ENCODE peak calls at places on chromosomes 1 and 21, in eight cellular contexts. One of them, this sample, is unnamed.
A peak's percentile ranks its signal among the peaks of the same experiment; 100 is the strongest.

GRCh38 chr1:21564521-21565095 is 55.4 kb downstream of the ALPL start:
- DNase-seq in colonic mucosa: no peak
- DNase-seq in fibroblast of lung: peak; percentile 53
- DNase-seq in esophagus muscularis mucosa: no peak
- DNase-seq in body of pancreas: no peak
- DNase-seq in transverse colon: no peak
- DNase-seq in fibroblast of mammary gland: peak; percentile 44
- DNase-seq in adrenal gland: peak; percentile 89
- DNase-seq in this sample: no peak

GRCh38 chr1:38154089-38154470 is 107.5 kb upstream of the POU3F1 start:
- DNase-seq in colonic mucosa: no peak
- DNase-seq in transverse colon: no peak
- DNase-seq in esophagus muscularis mucosa: no peak
- DNase-seq in adrenal gland: no peak
- DNase-seq in fibroblast of mammary gland: no peak
- DNase-seq in body of pancreas: no peak
- DNase-seq in fibroblast of lung: no peak
- DNase-seq in this sample: no peak

GRCh38 chr1:53685272-53686051 is 53.5 kb downstream of the GLIS1 start:
- DNase-seq in adrenal gland: no peak
- DNase-seq in transverse colon: no peak
- DNase-seq in esophagus muscularis mucosa: no peak
- DNase-seq in fibroblast of lung: peak; percentile 68
- DNase-seq in body of pancreas: no peak
- DNase-seq in colonic mucosa: no peak
- DNase-seq in fibroblast of mammary gland: no peak
- DNase-seq in this sample: peak; percentile 17

GRCh38 chr1:198287916-198288315 is 131.1 kb downstream of the NEK7 start:
- DNase-seq in colonic mucosa: no peak
- DNase-seq in body of pancreas: peak; percentile 84
- DNase-seq in transverse colon: no peak
- DNase-seq in esophagus muscularis mucosa: no peak
- DNase-seq in adrenal gland: no peak
- DNase-seq in fibroblast of mammary gland: no peak
- DNase-seq in fibroblast of lung: no peak
- DNase-seq in this sample: no peak

GRCh38 chr21:39956586-39956985 is 89.3 kb downstream of the PCP4 start:
- DNase-seq in fibroblast of mammary gland: no peak
- DNase-seq in body of pancreas: no peak
- DNase-seq in colonic mucosa: no peak
- DNase-seq in esophagus muscularis mucosa: no peak
- DNase-seq in fibroblast of lung: no peak
- DNase-seq in adrenal gland: no peak
- DNase-seq in transverse colon: no peak
- DNase-seq in this sample: no peak

GRCh38 chr1:115114308-115114707 is 25.0 kb upstream of the TSPAN2 start:
- DNase-seq in body of pancreas: peak; percentile 25
- DNase-seq in esophagus muscularis mucosa: no peak
- DNase-seq in transverse colon: no peak
- DNase-seq in adrenal gland: no peak
- DNase-seq in fibroblast of lung: peak; percentile 52
- DNase-seq in colonic mucosa: no peak
- DNase-seq in fibroblast of mammary gland: no peak
- DNase-seq in this sample: peak; percentile 41

GRCh38 chr1:109274533-109275476 is 8.1 kb downstream of the PSRC1 start:
- DNase-seq in colonic mucosa: peak; percentile 80
- DNase-seq in esophagus muscularis mucosa: no peak
- DNase-seq in fibroblast of lung: peak; percentile 79
- DNase-seq in fibroblast of mammary gland: no peak
- DNase-seq in adrenal gland: no peak
- DNase-seq in body of pancreas: peak; percentile 53
- DNase-seq in transverse colon: peak; percentile 64
- DNase-seq in this sample: peak; percentile 95

GRCh38 chr1:243786546-243786945 is 63.5 kb downstream of the AKT3 start:
- DNase-seq in colonic mucosa: no peak
- DNase-seq in esophagus muscularis mucosa: no peak
- DNase-seq in fibroblast of mammary gland: no peak
- DNase-seq in fibroblast of lung: no peak
- DNase-seq in adrenal gland: no peak
- DNase-seq in body of pancreas: no peak
- DNase-seq in transverse colon: no peak
- DNase-seq in this sample: no peak

GRCh38 chr1:43493661-43494450 is 36.8 kb upstream of the PTPRF start:
- DNase-seq in body of pancreas: no peak
- DNase-seq in transverse colon: no peak
- DNase-seq in fibroblast of lung: no peak
- DNase-seq in esophagus muscularis mucosa: peak; percentile 42
- DNase-seq in adrenal gland: no peak
- DNase-seq in colonic mucosa: no peak
- DNase-seq in fibroblast of mammary gland: peak; percentile 12
- DNase-seq in this sample: peak; percentile 45

GRCh38 chr1:157247005-157247763 is 109.0 kb upstream of the ETV3 start:
- DNase-seq in transverse colon: no peak
- DNase-seq in adrenal gland: no peak
- DNase-seq in colonic mucosa: no peak
- DNase-seq in esophagus muscularis mucosa: no peak
- DNase-seq in fibroblast of lung: no peak
- DNase-seq in body of pancreas: no peak
- DNase-seq in fibroblast of mammary gland: no peak
- DNase-seq in this sample: no peak

GRCh38 chr1:99728494-99729235 is 37.8 kb downstream of the FRRS1 start:
- DNase-seq in adrenal gland: no peak
- DNase-seq in fibroblast of mammary gland: peak; percentile 59
- DNase-seq in esophagus muscularis mucosa: no peak
- DNase-seq in fibroblast of lung: peak; percentile 28
- DNase-seq in colonic mucosa: no peak
- DNase-seq in transverse colon: no peak
- DNase-seq in body of pancreas: no peak
- DNase-seq in this sample: peak; percentile 49

GRCh38 chr1:160726114-160726497 is 12.9 kb upstream of the SLAMF7 start:
- DNase-seq in fibroblast of mammary gland: peak; percentile 14
- DNase-seq in colonic mucosa: no peak
- DNase-seq in adrenal gland: no peak
- DNase-seq in transverse colon: no peak
- DNase-seq in body of pancreas: no peak
- DNase-seq in fibroblast of lung: no peak
- DNase-seq in esophagus muscularis mucosa: no peak
- DNase-seq in this sample: peak; percentile 43

GRCh38 chr1:14948112-14948652 is 205.4 kb upstream of the TMEM51 start:
- DNase-seq in colonic mucosa: no peak
- DNase-seq in esophagus muscularis mucosa: no peak
- DNase-seq in fibroblast of lung: no peak
- DNase-seq in fibroblast of mammary gland: no peak
- DNase-seq in adrenal gland: no peak
- DNase-seq in body of pancreas: no peak
- DNase-seq in transverse colon: no peak
- DNase-seq in this sample: no peak

GRCh38 chr1:89698020-89698560 is 65.2 kb downstream of the LRRC8C start:
- DNase-seq in body of pancreas: no peak
- DNase-seq in fibroblast of mammary gland: peak; percentile 22
- DNase-seq in colonic mucosa: no peak
- DNase-seq in transverse colon: no peak
- DNase-seq in esophagus muscularis mucosa: no peak
- DNase-seq in adrenal gland: no peak
- DNase-seq in fibroblast of lung: no peak
- DNase-seq in this sample: no peak

GRCh38 chr1:89699451-89699986 is 66.6 kb downstream of the LRRC8C start:
- DNase-seq in adrenal gland: no peak
- DNase-seq in fibroblast of mammary gland: no peak
- DNase-seq in transverse colon: no peak
- DNase-seq in esophagus muscularis mucosa: no peak
- DNase-seq in fibroblast of lung: no peak
- DNase-seq in colonic mucosa: no peak
- DNase-seq in body of pancreas: no peak
- DNase-seq in this sample: no peak

GRCh38 chr1:89695847-89696246 is 62.9 kb downstream of the LRRC8C start:
- DNase-seq in fibroblast of mammary gland: no peak
- DNase-seq in body of pancreas: no peak
- DNase-seq in adrenal gland: no peak
- DNase-seq in transverse colon: no peak
- DNase-seq in fibroblast of lung: no peak
- DNase-seq in esophagus muscularis mucosa: no peak
- DNase-seq in colonic mucosa: no peak
- DNase-seq in this sample: no peak

GRCh38 chr1:89698624-89699023 is 65.7 kb downstream of the LRRC8C start:
- DNase-seq in transverse colon: no peak
- DNase-seq in fibroblast of mammary gland: no peak
- DNase-seq in colonic mucosa: no peak
- DNase-seq in fibroblast of lung: no peak
- DNase-seq in esophagus muscularis mucosa: no peak
- DNase-seq in adrenal gland: no peak
- DNase-seq in body of pancreas: no peak
- DNase-seq in this sample: no peak

GRCh38 chr1:89697397-89697796 is 64.5 kb downstream of the LRRC8C start:
- DNase-seq in adrenal gland: no peak
- DNase-seq in fibroblast of lung: peak; percentile 17
- DNase-seq in colonic mucosa: no peak
- DNase-seq in esophagus muscularis mucosa: no peak
- DNase-seq in body of pancreas: no peak
- DNase-seq in transverse colon: no peak
- DNase-seq in fibroblast of mammary gland: no peak
- DNase-seq in this sample: no peak
- H3K4me3 ChIP-seq in adrenal gland: no peak overlapping the region
- H3K4me3 ChIP-seq in fibroblast of lung: no peak overlapping the region
- H3K4me3 ChIP-seq in colonic mucosa: no peak overlapping the region
- H3K4me3 ChIP-seq in esophagus muscularis mucosa: no peak overlapping the region
- H3K4me3 ChIP-seq in body of pancreas: no peak overlapping the region
- H3K4me3 ChIP-seq in transverse colon: no peak overlapping the region
- H3K4me3 ChIP-seq in fibroblast of mammary gland: no peak overlapping the region
- H3K4me3 ChIP-seq in this sample: no peak overlapping the region

DNA sequence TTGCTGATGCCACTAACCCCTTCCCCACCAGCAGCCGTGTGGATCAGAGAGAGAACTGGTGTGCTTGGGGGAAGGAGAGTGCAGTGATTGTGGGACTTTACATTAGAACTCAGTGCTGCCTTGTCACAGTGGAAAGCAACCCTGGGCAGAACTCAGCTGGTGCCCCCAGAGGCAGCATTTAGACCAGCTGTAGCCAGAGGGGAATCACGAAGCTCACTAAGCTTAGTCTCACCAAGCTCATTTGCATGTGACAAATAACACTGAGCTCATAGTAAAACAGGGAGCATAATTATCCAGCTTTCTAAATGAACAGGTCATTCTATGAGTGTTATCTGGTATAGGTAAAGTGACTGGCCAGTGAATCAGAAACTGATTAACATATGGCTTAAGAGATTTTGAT is 9.8 kb upstream of the SMAP2 start:
- DNase-seq in fibroblast of lung: no peak
- DNase-seq in transverse colon: no peak
- DNase-seq in colonic mucosa: no peak
- DNase-seq in fibroblast of mammary gland: no peak
- DNase-seq in body of pancreas: no peak
- DNase-seq in esophagus muscularis mucosa: no peak
- DNase-seq in adrenal gland: no peak
- DNase-seq in this sample: peak; percentile 68
- TF ChIP-seq CTCF in fibroblast of lung: no peak
- TF ChIP-seq CTCF in transverse colon: no peak
- TF ChIP-seq CTCF in colonic mucosa: no peak
- TF ChIP-seq CTCF in fibroblast of mammary gland: no peak
- TF ChIP-seq CTCF in body of pancreas: no peak
- TF ChIP-seq CTCF in esophagus muscularis mucosa: no peak
- TF ChIP-seq CTCF in adrenal gland: no peak
- TF ChIP-seq CTCF in this sample: no peak

DNA sequence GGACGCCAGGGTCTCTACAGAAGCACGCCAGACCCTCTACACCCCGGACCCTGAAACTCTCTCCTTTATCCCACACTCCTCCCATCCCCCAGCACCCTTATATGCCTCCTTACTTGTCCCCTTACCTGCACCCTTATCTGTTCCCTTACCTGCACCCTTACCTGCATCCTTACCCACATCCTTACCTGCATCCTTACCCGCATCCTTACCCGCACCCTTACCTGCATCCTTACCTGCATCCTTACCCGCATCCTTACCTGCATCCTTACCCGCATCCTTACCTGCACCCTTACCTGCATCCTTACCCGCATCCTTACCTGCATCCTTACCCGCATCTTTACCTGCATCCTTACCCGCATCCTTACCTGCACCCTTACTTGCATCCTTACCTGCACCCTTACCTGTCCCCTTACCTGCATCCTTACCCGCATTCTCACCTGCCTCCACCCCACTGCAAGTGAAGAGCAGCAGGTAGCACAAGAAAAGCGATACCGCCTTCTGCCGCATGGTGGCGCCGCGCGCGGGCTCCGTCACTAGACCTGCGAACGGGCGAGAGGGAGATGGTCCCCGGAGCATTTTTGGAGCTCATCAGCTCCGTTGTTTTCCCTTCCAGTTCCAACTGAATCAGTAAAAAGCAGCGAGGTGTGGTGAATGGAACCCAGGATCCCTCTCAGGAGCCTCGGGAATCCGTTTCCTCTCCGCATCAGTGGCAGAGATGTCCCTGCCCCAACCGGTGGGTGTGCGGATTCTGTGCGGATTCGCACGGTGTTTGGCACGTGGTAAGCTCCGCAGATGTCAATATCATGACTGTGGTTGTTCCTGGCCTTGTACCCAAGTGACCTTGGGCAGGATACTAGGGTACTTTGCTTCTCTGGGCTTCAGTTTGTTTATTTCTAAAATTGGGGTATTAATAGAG is 2.9 kb downstream of the IFI6 start:
- DNase-seq in adrenal gland: peak; percentile 77
- DNase-seq in fibroblast of mammary gland: peak; percentile 58
- DNase-seq in colonic mucosa: peak; percentile 91
- DNase-seq in esophagus muscularis mucosa: no peak
- DNase-seq in fibroblast of lung: peak; percentile 32
- DNase-seq in body of pancreas: peak; percentile 86
- DNase-seq in transverse colon: peak; percentile 89
- DNase-seq in this sample: peak; percentile 50
- H3K4me3 ChIP-seq in adrenal gland: peak overlapping the region; percentile 55
- H3K4me3 ChIP-seq in fibroblast of mammary gland: peak overlapping the region; percentile 50
- H3K4me3 ChIP-seq in colonic mucosa: peak overlapping the region; percentile 16
- H3K4me3 ChIP-seq in esophagus muscularis mucosa: peak overlapping the region; percentile 51
- H3K4me3 ChIP-seq in fibroblast of lung: peak overlapping the region; percentile 62
- H3K4me3 ChIP-seq in body of pancreas: no peak overlapping the region
- H3K4me3 ChIP-seq in transverse colon: no peak overlapping the region
- H3K4me3 ChIP-seq in this sample: no peak overlapping the region

DNA sequence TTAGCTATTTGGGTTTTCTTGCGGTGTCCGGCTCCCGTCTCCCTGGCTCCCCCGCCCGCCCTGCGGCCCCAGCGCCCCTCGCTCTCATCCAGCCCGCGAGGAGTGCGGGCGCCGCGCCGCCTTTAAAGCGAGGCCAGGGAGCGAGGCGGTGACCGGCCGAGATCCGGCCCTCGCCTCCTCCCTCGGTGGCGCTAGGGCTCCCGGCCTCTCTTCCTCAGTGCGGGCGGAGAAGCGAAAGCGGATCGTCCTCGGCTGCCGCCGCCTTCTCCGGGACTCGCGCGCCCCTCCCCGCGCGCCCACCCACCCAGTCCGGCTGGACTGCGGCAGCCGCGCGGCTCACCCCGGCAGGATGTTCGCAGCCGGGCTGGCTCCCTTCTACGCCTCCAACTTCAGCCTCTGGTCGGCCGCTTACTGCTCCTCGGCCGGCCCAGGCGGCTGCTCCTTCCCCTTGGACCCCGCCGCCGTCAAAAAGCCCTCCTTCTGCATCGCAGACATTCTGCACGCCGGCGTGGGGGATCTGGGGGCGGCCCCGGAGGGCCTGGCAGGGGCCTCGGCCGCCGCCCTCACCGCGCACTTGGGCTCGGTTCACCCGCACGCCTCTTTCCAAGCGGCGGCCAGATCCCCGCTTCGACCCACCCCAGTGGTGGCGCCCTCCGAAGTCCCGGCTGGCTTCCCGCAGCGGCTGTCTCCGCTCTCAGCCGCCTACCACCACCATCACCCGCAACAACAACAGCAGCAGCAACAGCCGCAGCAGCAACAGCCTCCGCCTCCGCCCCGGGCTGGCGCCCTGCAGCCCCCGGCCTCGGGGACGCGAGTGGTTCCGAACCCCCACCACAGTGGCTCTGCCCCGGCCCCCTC is 495 bp downstream of the HLX start:
- DNase-seq in transverse colon: peak; percentile 41
- DNase-seq in fibroblast of lung: peak; percentile 56
- DNase-seq in adrenal gland: peak; percentile 46
- DNase-seq in esophagus muscularis mucosa: peak; percentile 92
- DNase-seq in colonic mucosa: no peak
- DNase-seq in fibroblast of mammary gland: peak; percentile 42
- DNase-seq in body of pancreas: peak; percentile 47
- DNase-seq in this sample: no peak
- TF ChIP-seq CTCF in transverse colon: no peak
- TF ChIP-seq CTCF in fibroblast of lung: peak; percentile 1
- TF ChIP-seq CTCF in adrenal gland: no peak
- TF ChIP-seq CTCF in esophagus muscularis mucosa: no peak
- TF ChIP-seq CTCF in colonic mucosa: no peak
- TF ChIP-seq CTCF in fibroblast of mammary gland: no peak
- TF ChIP-seq CTCF in body of pancreas: no peak
- TF ChIP-seq CTCF in this sample: no peak